ENCODE peak calls at places on chromosomes 16 and 17, in five cellular contexts. L is H1, Z is A549, T is ovary, U is upper lobe of left lung. G is an unnamed sample.

GRCh38 chr17:17511971-17512858 is 16.0 kb upstream of the RASD1 start:
- DNase-seq in U (no peak), T (no peak), Z (peak), L (no peak), G (no peak)

GRCh38 chr16:48158296-48158695 is 2.5 kb upstream of the ABCC12 start:
- DNase-seq in Z (peak), L (no peak), T (no peak), U (no peak), G (no peak)

GRCh38 chr17:72682597-72682996 is 409.9 kb downstream of the SLC39A11 start:
- DNase-seq in U (no peak), T (no peak), L (no peak), Z (peak), G (no peak)

GRCh38 chr17:81492202-81492601 is 20.4 kb downstream of the ACTG1 start:
- DNase-seq in L (no peak), Z (no peak), U (no peak), T (no peak), G (no peak)

GRCh38 chr16:15960124-15960971 is 10.9 kb downstream of the ABCC1 start:
- DNase-seq in L (no peak), T (no peak), Z (no peak), U (no peak), G (no peak)

GRCh38 chr17:2051388-2052237 is 3.3 kb upstream of the HIC1 start:
- DNase-seq in Z (no peak), T (peak), L (no peak), U (no peak), G (peak)

GRCh38 chr16:1834096-1834495 is 7.1 kb downstream of the FAHD1 start:
- DNase-seq in Z (no peak), L (no peak), U (no peak), T (no peak), G (no peak)

GRCh38 chr16:3149193-3149530 is 14.3 kb downstream of the ZNF213 start:
- DNase-seq in Z (no peak), U (no peak), L (no peak), T (no peak), G (no peak)

GRCh38 chr17:57423541-57423940 is 167.2 kb downstream of the MSI2 start:
- DNase-seq in Z (no peak), T (no peak), L (no peak), U (no peak), G (no peak)

GRCh38 chr16:76389126-76389525 is 111.9 kb downstream of the CNTNAP4 start:
- DNase-seq in T (no peak), U (no peak), Z (no peak), L (no peak), G (no peak)

GRCh38 chr17:39196820-39197331 is 593 bp downstream of the CACNB1 start:
- DNase-seq in T (peak), Z (peak), L (no peak), U (peak), G (no peak)

GRCh38 chr17:58337126-58337599 is 8.6 kb upstream of the TSPOAP1 start:
- DNase-seq in L (no peak), Z (no peak), T (no peak), U (peak), G (no peak)

GRCh38 chr16:71367243-71367976 is 8.9 kb downstream of the CALB2 start:
- DNase-seq in T (no peak), L (peak), Z (peak), U (no peak), G (no peak)

GRCh38 chr16:55976815-55977214 is 101.6 kb upstream of the CES5A start:
- DNase-seq in Z (no peak), U (no peak), L (no peak), T (no peak), G (no peak)

GRCh38 chr17:28112199-28112995 is 69.9 kb downstream of the NLK start:
- DNase-seq in L (no peak), T (no peak), Z (no peak), U (no peak), G (no peak)

GRCh38 chr17:44043326-44043725 is 23.1 kb downstream of the LSM12 start:
- DNase-seq in L (no peak), U (no peak), T (no peak), Z (no peak), G (no peak)

GRCh38 chr17:44916781-44917241 is 1.5 kb upstream of the GFAP start:
- DNase-seq in L (no peak), Z (no peak), U (no peak), T (no peak), G (peak)

GRCh38 chr17:51056813-51057510 is 63.7 kb downstream of the SPAG9 start:
- DNase-seq in U (no peak), T (no peak), Z (peak), L (no peak), G (no peak)

GRCh38 chr17:58329035-58329807 is 626 bp upstream of the TSPOAP1 start:
- DNase-seq in U (peak), Z (no peak), T (no peak), L (no peak), G (no peak)

GRCh38 chr16:89506791-89507191 is 1.4 kb upstream of the SPG7 start:
- DNase-seq in Z (no peak), L (no peak), U (no peak), T (peak), G (no peak)

GRCh38 chr16:87744750-87745514 is 20.9 kb downstream of the KLHDC4 start:
- DNase-seq in T (no peak), Z (peak), U (no peak), L (no peak), G (no peak)

GRCh38 chr17:75159196-75160031 is 5.1 kb upstream of the JPT1 start:
- DNase-seq in U (no peak), T (no peak), L (no peak), Z (peak), G (peak)

GRCh38 chr16:84785843-84786538 is 33.8 kb upstream of the CRISPLD2 start:
- DNase-seq in U (no peak), T (peak), L (no peak), Z (no peak), G (peak)

GRCh38 chr17:76943781-76944213 is 75.6 kb downstream of the MGAT5B start:
- DNase-seq in Z (no peak), U (no peak), T (no peak), L (no peak), G (no peak)

GRCh38 chr17:17837966-17838962 is 1.5 kb upstream of the SREBF1 start:
- DNase-seq in L (no peak), Z (peak), U (peak), T (peak), G (peak)

GRCh38 chr17:46796080-46796479 is 22.4 kb downstream of the WNT3 start:
- DNase-seq in T (no peak), L (no peak), U (no peak), Z (no peak), G (no peak)

GRCh38 chr16:49809112-49809511 is 46.8 kb downstream of the ZNF423 start:
- DNase-seq in L (no peak), U (no peak), Z (no peak), T (no peak), G (no peak)

GRCh38 chr17:33267279-33267790 is 25.8 kb downstream of the ASIC2 start:
- DNase-seq in T (no peak), U (no peak), L (no peak), Z (peak), G (no peak)

GRCh38 chr16:75023019-75023418 is 24.2 kb downstream of the ZNRF1 start:
- DNase-seq in U (no peak), T (no peak), Z (no peak), L (no peak), G (no peak)

GRCh38 chr16:4392382-4393242 is 21.0 kb downstream of the VASN start:
- DNase-seq in L (peak), U (no peak), T (peak), Z (no peak), G (peak)

GRCh38 chr17:63425478-63425877 is 20.6 kb downstream of the CYB561 start:
- DNase-seq in T (peak), L (no peak), Z (peak), U (peak), G (peak)

GRCh38 chr16:30762991-30763725 is 1.0 kb downstream of the RNF40 start:
- DNase-seq in U (no peak), L (no peak), T (peak), Z (no peak), G (no peak)

GRCh38 chr16:30760160-30760559 is 1.7 kb downstream of the CFAP119 start:
- DNase-seq in U (no peak), Z (no peak), T (peak), L (no peak), G (no peak)

GRCh38 chr16:30761928-30762902 is at the start of the genes CFAP119 and RNF40:
- DNase-seq in U (peak), L (peak), T (peak), Z (peak), G (peak)

GRCh38 chr16:30760577-30761426 is 1.1 kb downstream of the CFAP119 start:
- DNase-seq in T (peak), U (no peak), Z (no peak), L (no peak), G (no peak)

GRCh38 chr16:30761427-30761927 is 385 bp downstream of the CFAP119 start:
- DNase-seq in U (peak), L (no peak), Z (no peak), T (peak), G (no peak)
- TF ChIP-seq POLR2A in U (no peak), L (no peak), Z (no peak), T (no peak), G (no peak)

GRCh38 chr17:4584835-4585187 is 482 bp downstream of the SMTNL2 start:
- DNase-seq in Z (no peak), U (no peak), L (no peak), T (peak), G (no peak)

GRCh38 chr17:4584125-4584834 is at the start of gene SMTNL2:
- DNase-seq in Z (no peak), L (no peak), T (peak), U (no peak), G (no peak)

GRCh38 chr17:4583206-4583605 is 1.1 kb upstream of the SMTNL2 start:
- DNase-seq in L (no peak), U (no peak), Z (no peak), T (peak), G (no peak)

GRCh38 chr17:4582691-4583090 is 1.6 kb upstream of the SMTNL2 start:
- DNase-seq in Z (no peak), T (peak), U (no peak), L (no peak), G (no peak)

DNA sequence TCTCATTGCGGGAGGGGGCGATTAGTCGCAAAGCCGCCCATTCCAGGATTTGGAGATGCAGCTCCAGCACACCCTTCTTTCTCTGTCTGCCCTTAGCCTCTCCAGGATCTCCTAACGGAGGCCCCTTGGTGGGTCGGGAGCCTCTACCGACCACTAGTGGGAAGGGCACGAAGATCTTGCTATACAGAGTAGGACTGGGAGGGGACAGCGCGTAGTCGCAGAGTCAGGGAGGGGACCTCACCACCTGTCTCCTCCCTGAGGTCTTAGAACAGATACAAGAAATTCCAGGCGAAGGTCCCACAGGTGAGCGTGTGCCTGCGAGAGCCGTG is 569 bp upstream of the SMTNL2 start:
- DNase-seq in T (no peak), Z (peak), L (no peak), U (no peak), G (no peak)
- TF ChIP-seq CTCF in T (peak), Z (no peak), L (peak), U (no peak), G (peak)

DNA sequence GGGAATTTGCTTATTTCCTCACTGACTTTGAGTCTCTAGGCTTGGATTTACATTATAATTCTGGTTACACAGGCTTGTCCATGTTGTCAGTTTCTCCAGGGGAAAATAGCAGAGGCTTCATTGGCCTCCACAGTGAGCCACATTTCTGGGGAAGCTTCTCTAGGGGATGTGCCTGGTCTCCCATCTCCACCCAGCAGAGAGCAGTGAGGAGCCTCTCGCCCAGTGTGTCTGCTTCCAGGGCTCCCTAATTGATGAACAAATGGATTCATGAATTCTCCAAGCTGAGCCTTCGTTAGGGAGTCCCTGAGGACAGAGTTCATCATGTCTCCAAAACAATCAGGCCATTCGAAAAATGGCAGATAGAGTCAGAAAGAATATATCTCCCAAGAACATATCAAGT is 162.3 kb upstream of the TOX3 start:
- DNase-seq in Z (no peak), L (no peak), T (no peak), U (no peak), G (no peak)
- TF ChIP-seq EP300 in Z (no peak), L (no peak), T (no peak), U (no peak), G (no peak)

GRCh38 chr16:78216166-78216745 is 116.8 kb downstream of the WWOX start:
- DNase-seq in Z (no peak), T (no peak), U (no peak), L (no peak), G (no peak)

GRCh38 chr16:78211951-78212350 is 112.5 kb downstream of the WWOX start:
- DNase-seq in L (no peak), T (no peak), Z (peak), U (peak), G (no peak)

GRCh38 chr16:78215222-78215621 is 115.8 kb downstream of the WWOX start:
- DNase-seq in Z (no peak), T (no peak), U (no peak), L (no peak), G (no peak)

GRCh38 chr16:78212674-78213073 is 113.2 kb downstream of the WWOX start:
- DNase-seq in T (no peak), Z (no peak), L (no peak), U (no peak), G (no peak)

GRCh38 chr16:78213751-78214150 is 114.3 kb downstream of the WWOX start:
- DNase-seq in L (no peak), U (no peak), Z (no peak), T (no peak), G (no peak)
- TF ChIP-seq POLR2A in L (no peak), U (no peak), Z (no peak), T (no peak), G (no peak)

GRCh38 chr16:66115373-66115772 is 251.1 kb upstream of the CDH5 start:
- DNase-seq in U (no peak), Z (peak), T (no peak), L (no peak), G (no peak)
- TF ChIP-seq CTCF in U (no peak), Z (no peak), T (no peak), L (peak), G (no peak)